ENCODE peak calls at places on chromosome 2, in six cellular contexts. J is neuronal stem cell; S is dermis blood vessel endothelial cell; W is HL-60; X is activated CD4-positive, alpha-beta T cell treated with anti-CD3 and anti-CD28 coated beads, Interleukin-2, amount 10 ng/mL, durations not matched to agents 7 days and 5 days; O is LoVo. V is an unnamed sample.

GRCh38 chr2:179201884-179202283 is 62.7 kb downstream of the SESTD1 start:
- DNase-seq in J (no peak), S (peak; percentile 14), W (no peak), X (no peak), O (no peak), V (no peak)

GRCh38 chr2:42510191-42510929 is 16.6 kb upstream of the KCNG3 start:
- DNase-seq in J (no peak), S (peak; percentile 35), W (no peak), X (no peak), O (no peak), V (peak; percentile 4)

GRCh38 chr2:9110893-9111569 is 95.6 kb upstream of the ASAP2 start:
- DNase-seq in J (peak; percentile 29), S (no peak), W (no peak), X (no peak), O (no peak), V (no peak)

GRCh38 chr2:239822146-239822945 is 202.8 kb downstream of the NDUFA10 start:
- DNase-seq in J (no peak), S (no peak), W (no peak), X (peak; percentile 3), O (no peak), V (no peak)

GRCh38 chr2:157160131-157160530 is 97.4 kb upstream of the GALNT5 start:
- DNase-seq in J (no peak), S (no peak), W (no peak), X (no peak), O (no peak), V (no peak)

GRCh38 chr2:11655495-11655894 is 14.5 kb downstream of the NTSR2 start:
- DNase-seq in J (no peak), S (no peak), W (no peak), X (no peak), O (no peak), V (no peak)

GRCh38 chr2:132793532-132793931 is 123.5 kb upstream of the LYPD1 start:
- DNase-seq in J (no peak), S (no peak), W (no peak), X (no peak), O (no peak), V (no peak)

GRCh38 chr2:240582781-240583180 is 3.8 kb upstream of the CAPN10 start:
- DNase-seq in J (no peak), S (no peak), W (no peak), X (no peak), O (no peak), V (no peak)

GRCh38 chr2:67463810-67464209 is 66.7 kb downstream of the ETAA1 start:
- DNase-seq in J (no peak), S (peak; percentile 75), W (no peak), X (no peak), O (peak; percentile 30), V (peak; percentile 95)

GRCh38 chr2:66495788-66496640 is 61.1 kb downstream of the MEIS1 start:
- DNase-seq in J (no peak), S (no peak), W (no peak), X (no peak), O (no peak), V (peak; percentile 45)

GRCh38 chr2:24409700-24410556 is 49.6 kb upstream of the ITSN2 start:
- DNase-seq in J (peak; percentile 72), S (peak; percentile 85), W (peak; percentile 21), X (peak; percentile 51), O (peak; percentile 73), V (peak; percentile 67)

GRCh38 chr2:85791704-85792565 is 38.1 kb downstream of the ATOH8 start:
- DNase-seq in J (no peak), S (no peak), W (no peak), X (no peak), O (no peak), V (no peak)

GRCh38 chr2:29006092-29006985 is 25.2 kb downstream of the TOGARAM2 start:
- DNase-seq in J (no peak), S (no peak), W (no peak), X (no peak), O (no peak), V (no peak)

GRCh38 chr2:195532628-195533271 is 124.3 kb upstream of the SLC39A10 start:
- DNase-seq in J (no peak), S (no peak), W (no peak), X (peak; percentile 44), O (peak; percentile 18), V (no peak)

GRCh38 chr2:108575132-108575966 is 41.1 kb downstream of the LIMS1 start:
- DNase-seq in J (no peak), S (no peak), W (no peak), X (no peak), O (no peak), V (no peak)

GRCh38 chr2:96340493-96341414 is 5.2 kb downstream of the NCAPH start:
- DNase-seq in J (no peak), S (no peak), W (no peak), X (no peak), O (no peak), V (no peak)

GRCh38 chr2:39919511-39920317 is 140.7 kb upstream of the THUMPD2 start:
- DNase-seq in J (no peak), S (no peak), W (no peak), X (peak; percentile 42), O (no peak), V (no peak)

GRCh38 chr2:188042412-188042811 is 249.3 kb upstream of the GULP1 start:
- DNase-seq in J (no peak), S (peak; percentile 2), W (no peak), X (no peak), O (no peak), V (no peak)

GRCh38 chr2:105877945-105878344 is 133.2 kb downstream of the NCK2 start:
- DNase-seq in J (no peak), S (peak; percentile 7), W (no peak), X (no peak), O (no peak), V (no peak)

GRCh38 chr2:121898483-121898882 is 143.0 kb downstream of the TSN start:
- DNase-seq in J (no peak), S (peak; percentile 80), W (no peak), X (no peak), O (no peak), V (no peak)

GRCh38 chr2:152513681-152514080 is 178.7 kb downstream of the FMNL2 start:
- DNase-seq in J (no peak), S (peak; percentile 74), W (no peak), X (no peak), O (peak; percentile 24), V (no peak)

GRCh38 chr2:122531803-122532344 is 776.4 kb downstream of the TSN start:
- DNase-seq in J (peak; percentile 29), S (no peak), W (no peak), X (no peak), O (no peak), V (no peak)

GRCh38 chr2:20314562-20315521 is 35.8 kb downstream of the PUM2 start:
- DNase-seq in J (no peak), S (peak; percentile 77), W (no peak), X (no peak), O (no peak), V (no peak)

GRCh38 chr2:218570850-218571249 is 2.2 kb downstream of the CNOT9 start:
- DNase-seq in J (no peak), S (peak; percentile 54), W (no peak), X (no peak), O (no peak), V (no peak)

GRCh38 chr2:14558382-14558919 is 74.1 kb upstream of the LRATD1 start:
- DNase-seq in J (no peak), S (no peak), W (no peak), X (no peak), O (no peak), V (no peak)

GRCh38 chr2:143467011-143467410 is 337.8 kb downstream of the ARHGAP15 start:
- DNase-seq in J (no peak), S (no peak), W (no peak), X (no peak), O (no peak), V (no peak)

GRCh38 chr2:172253190-172254052 is 150.7 kb upstream of the DLX2 start:
- DNase-seq in J (no peak), S (peak; percentile 100), W (peak; percentile 74), X (peak; percentile 56), O (peak; percentile 96), V (peak; percentile 9)

GRCh38 chr2:112757265-112757664 is 7.1 kb downstream of the CKAP2L start:
- DNase-seq in J (no peak), S (no peak), W (peak; percentile 65), X (no peak), O (no peak), V (no peak)

GRCh38 chr2:242040303-242040655 is 170.8 kb downstream of the RTP5 start:
- DNase-seq in J (no peak), S (no peak), W (no peak), X (no peak), O (no peak), V (no peak)

GRCh38 chr2:232369126-232369955 is 9.2 kb upstream of the ALPP start:
- DNase-seq in J (no peak), S (no peak), W (no peak), X (no peak), O (no peak), V (no peak)